ENCODE peak calls at places on chromosomes 12 and 14, in five cellular contexts. X is SK-N-SH, Q is HCT116, U is GM12878, V is K562. E is an unnamed sample.
A peak's percentile ranks its signal among the peaks of the same experiment; 100 is the strongest.

GRCh38 chr14:70665448-70666363 is 24.0 kb downstream of the TTC9 start:
- DNase-seq in V (no peak), Q (peak; percentile 45), X (no peak), U (peak; percentile 90), E (peak; percentile 99)

GRCh38 chr12:115468087-115468510 is 784.1 kb upstream of the TBX3 start:
- DNase-seq in V (no peak), Q (no peak), U (no peak), X (no peak), E (peak; percentile 63)

GRCh38 chr12:56631790-56632700 is 1.9 kb upstream of the BAZ2A start:
- DNase-seq in X (peak; percentile 82), U (no peak), V (peak; percentile 85), Q (no peak), E (peak; percentile 90)

GRCh38 chr12:22480016-22480415 is 64.3 kb downstream of the C2CD5 start:
- DNase-seq in X (no peak), V (no peak), U (no peak), Q (no peak), E (peak; percentile 6)

GRCh38 chr12:40149673-40150260 is 43.9 kb upstream of the SLC2A13 start:
- DNase-seq in Q (no peak), X (no peak), U (no peak), V (no peak), E (no peak)

GRCh38 chr14:81436296-81437138 is 36.4 kb upstream of the STON2 start:
- DNase-seq in X (peak; percentile 97), Q (peak; percentile 21), U (no peak), V (peak; percentile 86), E (peak; percentile 97)

GRCh38 chr12:27119797-27120196 is 37.4 kb upstream of the C12orf71 start:
- DNase-seq in X (no peak), Q (no peak), V (no peak), U (no peak), E (no peak)

GRCh38 chr12:77768558-77768957 is 62.1 kb upstream of the NAV3 start:
- DNase-seq in Q (no peak), X (no peak), V (no peak), U (no peak), E (no peak)

GRCh38 chr14:87896393-87897380 is 96.3 kb downstream of the GALC start:
- DNase-seq in V (peak; percentile 44), X (peak; percentile 35), U (no peak), Q (peak; percentile 24), E (peak; percentile 77)

GRCh38 chr12:116257826-116258225 is 19.7 kb downstream of the MED13L start:
- DNase-seq in U (no peak), Q (no peak), V (no peak), X (no peak), E (no peak)

GRCh38 chr12:88617352-88617751 is 37.1 kb upstream of the KITLG start:
- DNase-seq in U (no peak), V (no peak), X (no peak), Q (no peak), E (no peak)

GRCh38 chr12:28222959-28223662 is 32.9 kb downstream of the CCDC91 start:
- DNase-seq in Q (no peak), V (no peak), X (no peak), U (no peak), E (no peak)

GRCh38 chr14:74586681-74587362 is 25.2 kb downstream of the LTBP2 start:
- DNase-seq in Q (no peak), V (no peak), U (no peak), X (no peak), E (no peak)

DNA sequence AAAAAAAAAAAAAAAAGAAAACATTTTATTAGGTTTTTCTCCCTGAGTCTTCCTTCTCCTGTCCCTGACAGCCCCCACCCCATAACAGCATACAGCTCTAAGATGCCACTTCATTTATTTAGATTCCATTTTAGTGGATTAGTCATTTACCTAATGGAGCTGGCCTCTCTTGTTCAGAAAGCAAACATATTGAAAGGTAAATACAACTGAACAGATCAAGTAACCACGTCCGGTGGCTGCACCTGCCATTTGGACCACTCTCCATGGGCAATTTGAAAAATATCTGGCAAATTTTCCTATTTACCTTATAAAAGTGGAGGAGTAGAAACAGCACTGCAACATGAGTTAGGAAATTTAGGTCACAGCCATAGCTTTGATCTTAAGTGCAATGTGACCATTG is 254.6 kb downstream of the C12orf42 start:
- DNase-seq in U (no peak), Q (no peak), X (no peak), V (no peak), E (no peak)
- TF ChIP-seq JUND in U (no peak), Q (no peak), X (no peak), V (no peak), E (no peak)

GRCh38 chr12:76697849-76698248 is 66.1 kb upstream of the ZDHHC17 start:
- DNase-seq in V (no peak), Q (no peak), U (no peak), X (no peak), E (no peak)

GRCh38 chr12:76696186-76696585 is 67.7 kb upstream of the ZDHHC17 start:
- DNase-seq in V (no peak), U (no peak), Q (no peak), X (no peak), E (no peak)

GRCh38 chr12:76690916-76691700 is 72.8 kb upstream of the ZDHHC17 start:
- DNase-seq in Q (no peak), U (no peak), V (no peak), X (no peak), E (no peak)

GRCh38 chr12:76698316-76698715 is 65.6 kb upstream of the ZDHHC17 start:
- DNase-seq in V (no peak), U (no peak), X (no peak), Q (no peak), E (no peak)

DNA sequence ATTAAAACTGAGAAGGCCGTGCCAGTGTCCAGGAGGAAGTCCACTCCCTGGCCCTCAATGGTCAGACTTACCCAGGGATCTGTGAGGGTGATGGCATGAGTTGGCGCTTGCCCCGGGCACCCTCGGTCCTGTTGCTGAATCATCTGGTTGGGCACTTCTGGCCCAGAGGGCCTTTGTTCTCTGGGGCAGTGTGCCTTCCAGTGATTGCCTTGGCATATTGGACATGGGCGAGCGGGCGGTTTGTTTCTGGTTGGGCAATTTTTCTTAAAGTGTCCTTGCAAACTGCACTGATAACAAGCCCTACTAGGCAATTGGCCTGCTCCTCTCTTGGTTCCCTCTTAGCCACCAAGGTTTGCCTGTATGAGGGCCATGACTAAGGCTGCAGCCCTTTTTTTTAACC is 69.5 kb upstream of the ZDHHC17 start:
- DNase-seq in Q (no peak), V (no peak), U (no peak), X (no peak), E (no peak)
- TF ChIP-seq JUND in Q (no peak), V (no peak), U (no peak), X (no peak), E (no peak)

GRCh38 chr12:71046215-71046614 is 111.6 kb downstream of the TSPAN8 start:
- DNase-seq in X (no peak), U (no peak), Q (no peak), V (no peak), E (no peak)
- TF ChIP-seq JUND in X (peak; percentile 49), U (no peak), Q (no peak), V (no peak), E (no peak)

GRCh38 chr14:30297856-30298255 is 261.1 kb upstream of the G2E3 start:
- DNase-seq in U (no peak), X (no peak), Q (no peak), V (no peak), E (no peak)

GRCh38 chr14:30296956-30297405 is 262.0 kb upstream of the G2E3 start:
- DNase-seq in Q (no peak), V (peak; percentile 84), U (no peak), X (no peak), E (no peak)

GRCh38 chr14:30292591-30292990 is 266.4 kb upstream of the G2E3 start:
- DNase-seq in Q (no peak), V (no peak), X (no peak), U (no peak), E (no peak)

GRCh38 chr14:30298266-30298795 is 260.6 kb upstream of the G2E3 start:
- DNase-seq in X (no peak), V (no peak), U (no peak), Q (no peak), E (no peak)

DNA sequence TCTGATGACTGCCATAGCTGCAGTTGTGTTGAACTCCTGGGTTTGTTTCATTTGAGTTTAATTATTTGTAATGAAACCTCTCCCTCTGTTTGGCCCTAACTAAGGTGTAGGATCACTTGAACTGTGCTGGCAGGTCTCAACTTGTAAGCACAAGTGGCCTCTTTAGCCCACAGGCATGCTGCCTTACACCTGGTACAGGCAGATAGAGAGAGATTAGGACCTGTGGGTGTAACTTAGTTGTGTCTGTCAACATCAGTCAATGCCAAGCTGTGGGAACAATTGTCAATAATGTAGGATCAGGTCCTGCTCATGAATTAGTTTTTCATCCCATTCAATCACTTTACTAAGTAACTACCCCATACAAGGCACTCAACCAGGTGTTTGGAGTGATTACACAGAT is 263.0 kb upstream of the G2E3 start:
- DNase-seq in V (peak; percentile 30), Q (no peak), X (no peak), U (no peak), E (no peak)
- TF ChIP-seq JUND in V (no peak), Q (no peak), X (no peak), U (no peak), E (no peak)

DNA sequence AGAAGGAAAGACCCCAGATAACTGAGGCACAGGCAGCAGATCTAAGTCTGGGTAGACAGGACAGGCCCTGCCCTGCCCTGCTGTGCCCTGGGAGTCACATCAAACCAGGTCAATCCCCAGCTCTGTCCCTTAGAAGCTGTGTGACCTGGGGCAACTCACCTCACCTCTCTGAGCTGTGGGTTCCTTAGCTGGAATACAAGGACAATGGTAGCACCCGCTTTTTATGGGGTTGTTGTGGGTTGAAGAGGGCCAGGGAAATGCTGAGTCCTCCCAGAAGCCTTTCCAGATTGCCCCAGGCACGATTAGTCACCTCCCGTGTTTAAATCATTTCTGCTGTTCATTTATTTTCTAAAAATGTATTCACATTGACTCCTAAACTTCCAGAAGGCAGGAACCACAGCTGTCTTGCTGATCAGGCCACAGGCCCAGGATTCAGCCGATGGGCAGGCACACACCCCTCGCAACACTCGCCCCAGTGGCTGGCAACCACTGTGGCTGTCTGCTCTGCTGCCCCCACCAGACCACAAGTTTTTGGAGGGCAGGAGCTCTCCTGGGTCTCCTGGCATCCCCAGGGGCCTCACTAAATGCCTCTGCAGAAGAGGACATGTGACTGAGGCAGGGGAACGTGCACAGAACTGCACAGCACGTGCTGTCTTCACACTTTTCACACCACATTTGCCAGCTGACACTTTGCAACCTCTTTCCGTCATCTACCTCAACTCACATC is 3.0 kb downstream of the SELPLG start:
- DNase-seq in X (no peak), V (peak; percentile 31), Q (no peak), U (no peak), E (no peak)
- TF ChIP-seq JUND in X (peak; percentile 38), V (no peak), Q (no peak), U (no peak), E (no peak)

E was measured in T47D.